ENCODE peak calls at places on chromosome 2, in five cellular contexts. P is MG63; W is fibroblast of mammary gland; G is HCT116; Y is effector memory CD4-positive, alpha-beta T cell. K is an unnamed sample.

GRCh38 chr2:220499281-220499680 is 871.9 kb downstream of the SLC4A3 start:
- DNase-seq in P (peak), W (peak), G (no peak), Y (no peak), K (no peak)

GRCh38 chr2:59830601-59831000 is 722.9 kb downstream of the BCL11A start:
- DNase-seq in P (no peak), W (no peak), G (no peak), Y (no peak), K (no peak)

GRCh38 chr2:20702563-20702962 is 35.6 kb downstream of the GDF7 start:
- DNase-seq in P (no peak), W (peak), G (no peak), Y (no peak), K (no peak)

GRCh38 chr2:177161741-177162440 is 50.7 kb upstream of the HNRNPA3 start:
- DNase-seq in P (peak), W (peak), G (no peak), Y (no peak), K (no peak)

GRCh38 chr2:20164061-20164733 is 60.7 kb downstream of the SDC1 start:
- DNase-seq in P (peak), W (no peak), G (no peak), Y (no peak), K (no peak)

GRCh38 chr2:172698041-172698863 is 37.4 kb upstream of the RAPGEF4 start:
- DNase-seq in P (peak), W (peak), G (peak), Y (no peak), K (no peak)

GRCh38 chr2:182070736-182071135 is 85.1 kb downstream of the PPP1R1C start:
- DNase-seq in P (no peak), W (no peak), G (no peak), Y (no peak), K (no peak)

GRCh38 chr2:43075906-43076585 is 150.4 kb downstream of the ZFP36L2 start:
- DNase-seq in P (peak), W (peak), G (no peak), Y (no peak), K (no peak)

GRCh38 chr2:85537600-85538506 is 1.1 kb upstream of the MAT2A start:
- DNase-seq in P (peak), W (peak), G (no peak), Y (no peak), K (peak)

GRCh38 chr2:150639383-150639782 is 151.9 kb upstream of the RND3 start:
- DNase-seq in P (no peak), W (no peak), G (no peak), Y (no peak), K (no peak)

GRCh38 chr2:26671691-26672090 is 20.8 kb upstream of the KCNK3 start:
- DNase-seq in P (no peak), W (no peak), G (no peak), Y (no peak), K (no peak)

GRCh38 chr2:134402385-134402784 is 148.5 kb downstream of the MGAT5 start:
- DNase-seq in P (peak), W (peak), G (no peak), Y (no peak), K (no peak)

GRCh38 chr2:231666171-231667095 is 41.9 kb upstream of the PTMA start:
- DNase-seq in P (peak), W (peak), G (peak), Y (no peak), K (no peak)

GRCh38 chr2:177689623-177690022 is 297.1 kb downstream of the AGPS start:
- DNase-seq in P (no peak), W (no peak), G (no peak), Y (no peak), K (no peak)

GRCh38 chr2:207093234-207093633 is 72.5 kb downstream of the KLF7 start:
- DNase-seq in P (no peak), W (no peak), G (no peak), Y (no peak), K (no peak)

GRCh38 chr2:102782916-102783315 is 21.1 kb downstream of the TMEM182 start:
- DNase-seq in P (no peak), W (no peak), G (no peak), Y (no peak), K (no peak)

GRCh38 chr2:30639836-30640235 is 167.4 kb downstream of the CAPN13 start:
- DNase-seq in P (no peak), W (no peak), G (no peak), Y (no peak), K (no peak)

GRCh38 chr2:152571035-152571766 is 146.1 kb downstream of the PRPF40A start:
- DNase-seq in P (no peak), W (peak), G (no peak), Y (no peak), K (no peak)

GRCh38 chr2:94875064-94875819 is 4.0 kb downstream of the TEKT4 start:
- DNase-seq in P (no peak), W (no peak), G (no peak), Y (no peak), K (no peak)

GRCh38 chr2:61167587-61167986 is 5.6 kb downstream of the C2orf74 start:
- DNase-seq in P (no peak), W (no peak), G (no peak), Y (no peak), K (no peak)

GRCh38 chr2:69253033-69253535 is 133.9 kb downstream of the GFPT1 start:
- DNase-seq in P (no peak), W (peak), G (no peak), Y (no peak), K (no peak)

GRCh38 chr2:234763051-234763909 is 188.5 kb upstream of the SH3BP4 start:
- DNase-seq in P (peak), W (peak), G (no peak), Y (no peak), K (no peak)

GRCh38 chr2:238847841-238848565 is at the start of gene TWIST2:
- DNase-seq in P (peak), W (peak), G (no peak), Y (no peak), K (no peak)

GRCh38 chr2:19900536-19901200 is 1.1 kb downstream of the TTC32 start:
- DNase-seq in P (no peak), W (peak), G (no peak), Y (no peak), K (peak)

GRCh38 chr2:108092886-108093285 is 106.6 kb downstream of the SLC5A7 start:
- DNase-seq in P (no peak), W (no peak), G (no peak), Y (no peak), K (no peak)

GRCh38 chr2:24515841-24516240 is 24.8 kb downstream of the NCOA1 start:
- DNase-seq in P (no peak), W (no peak), G (no peak), Y (no peak), K (no peak)

GRCh38 chr2:26900831-26901321 is 52.9 kb downstream of the DPYSL5 start:
- DNase-seq in P (no peak), W (peak), G (no peak), Y (no peak), K (no peak)

GRCh38 chr2:70214365-70214764 is 23.5 kb upstream of the C2orf42 start:
- DNase-seq in P (no peak), W (no peak), G (no peak), Y (no peak), K (no peak)

GRCh38 chr2:231464576-231465540 is 574 bp upstream of the NCL start:
- DNase-seq in P (peak), W (peak), G (peak), Y (peak), K (peak)

GRCh38 chr2:127569274-127570065 is 34.0 kb downstream of the MYO7B start:
- DNase-seq in P (peak), W (peak), G (no peak), Y (no peak), K (no peak)

GRCh38 chr2:192194866-192195547 is at the start of gene TMEFF2:
- DNase-seq in P (peak), W (peak), G (no peak), Y (no peak), K (no peak)
- H3K4me3 ChIP-seq in P (peak), W (peak), G (peak), Y (peak), K (peak)

DNA sequence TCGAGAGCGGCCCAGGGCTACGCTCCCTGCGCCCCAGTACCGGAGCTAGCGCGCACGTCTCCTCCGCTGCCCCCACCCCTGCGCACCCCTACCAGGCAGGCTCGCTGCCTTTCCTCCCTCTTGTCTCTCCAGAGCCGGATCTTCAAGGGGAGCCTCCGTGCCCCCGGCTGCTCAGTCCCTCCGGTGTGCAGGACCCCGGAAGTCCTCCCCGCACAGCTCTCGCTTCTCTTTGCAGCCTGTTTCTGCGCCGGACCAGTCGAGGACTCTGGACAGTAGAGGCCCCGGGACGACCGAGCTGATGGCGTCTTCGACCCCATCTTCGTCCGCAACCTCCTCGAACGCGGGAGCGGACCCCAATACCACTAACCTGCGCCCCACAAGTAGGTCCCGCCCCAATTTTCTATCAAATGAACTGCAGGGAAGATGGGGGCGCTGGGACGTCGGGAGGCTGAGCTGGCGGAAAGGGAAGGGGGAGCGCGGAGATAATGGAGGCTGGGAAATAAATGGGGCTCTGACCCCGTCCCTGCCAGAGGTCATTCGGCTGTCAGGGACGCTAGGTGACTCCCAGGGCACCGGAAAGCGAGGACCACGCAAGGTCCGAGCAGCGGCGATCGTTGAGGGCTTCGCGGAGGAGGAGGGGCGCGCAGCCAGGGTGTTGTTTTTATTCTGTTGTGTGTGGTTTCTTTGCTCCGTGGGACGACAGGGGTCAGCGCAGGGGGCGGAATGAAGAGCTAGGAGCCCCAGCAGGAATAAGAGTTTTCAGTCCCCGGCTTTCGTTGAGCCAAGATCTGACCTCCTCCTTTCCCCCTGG is 1.8 kb downstream of the GAD1 start:
- DNase-seq in P (peak), W (no peak), G (no peak), Y (no peak), K (no peak)
- H3K4me3 ChIP-seq in P (peak), W (no peak), G (no peak), Y (peak), K (peak)

DNA sequence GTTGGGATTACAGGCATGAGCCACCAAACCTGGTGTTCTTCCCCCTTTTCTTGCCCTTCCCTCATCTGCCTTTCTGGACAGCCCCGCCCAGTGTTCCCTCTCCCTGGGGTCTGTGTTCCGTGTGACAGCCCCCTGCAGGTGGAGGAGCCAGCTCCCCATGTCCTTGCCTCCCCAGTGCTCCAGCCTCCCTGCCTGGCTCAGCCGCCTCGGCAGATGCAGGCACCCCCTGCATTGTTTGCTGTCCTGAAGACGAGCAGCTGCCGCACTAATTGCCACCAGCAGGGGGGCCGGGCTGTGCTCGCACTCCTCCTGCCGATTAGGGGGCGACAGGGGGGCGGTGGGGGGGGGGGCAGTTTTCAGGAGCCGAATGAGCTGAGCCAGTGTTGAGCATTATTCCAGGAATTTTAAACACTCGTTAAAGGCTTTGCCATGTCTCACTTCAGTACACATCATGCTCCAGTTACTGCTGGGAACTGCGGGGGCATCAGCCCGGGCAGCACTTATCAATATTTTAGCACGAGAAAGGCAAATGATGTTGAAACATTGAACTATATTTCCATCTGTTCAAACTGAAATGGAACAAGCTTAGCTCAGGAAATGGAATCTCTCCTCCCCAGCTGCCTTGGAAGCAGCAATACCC is 23.3 kb downstream of the SIX3 start:
- DNase-seq in P (no peak), W (peak), G (no peak), Y (no peak), K (no peak)
- H3K4me3 ChIP-seq in P (no peak), W (no peak), G (no peak), Y (no peak), K (no peak)

GRCh38 chr2:105744091-105744908 is 412 bp upstream of the NCK2 start:
- DNase-seq in P (peak), W (no peak), G (no peak), Y (peak), K (peak)

GRCh38 chr2:105744909-105745853 is at the start of gene NCK2:
- DNase-seq in P (peak), W (no peak), G (no peak), Y (no peak), K (peak)

GRCh38 chr2:105747254-105747909 is 2.7 kb downstream of the NCK2 start:
- DNase-seq in P (no peak), W (peak), G (no peak), Y (no peak), K (no peak)

GRCh38 chr2:105747997-105748396 is 3.3 kb downstream of the NCK2 start:
- DNase-seq in P (no peak), W (peak), G (no peak), Y (peak), K (no peak)

DNA sequence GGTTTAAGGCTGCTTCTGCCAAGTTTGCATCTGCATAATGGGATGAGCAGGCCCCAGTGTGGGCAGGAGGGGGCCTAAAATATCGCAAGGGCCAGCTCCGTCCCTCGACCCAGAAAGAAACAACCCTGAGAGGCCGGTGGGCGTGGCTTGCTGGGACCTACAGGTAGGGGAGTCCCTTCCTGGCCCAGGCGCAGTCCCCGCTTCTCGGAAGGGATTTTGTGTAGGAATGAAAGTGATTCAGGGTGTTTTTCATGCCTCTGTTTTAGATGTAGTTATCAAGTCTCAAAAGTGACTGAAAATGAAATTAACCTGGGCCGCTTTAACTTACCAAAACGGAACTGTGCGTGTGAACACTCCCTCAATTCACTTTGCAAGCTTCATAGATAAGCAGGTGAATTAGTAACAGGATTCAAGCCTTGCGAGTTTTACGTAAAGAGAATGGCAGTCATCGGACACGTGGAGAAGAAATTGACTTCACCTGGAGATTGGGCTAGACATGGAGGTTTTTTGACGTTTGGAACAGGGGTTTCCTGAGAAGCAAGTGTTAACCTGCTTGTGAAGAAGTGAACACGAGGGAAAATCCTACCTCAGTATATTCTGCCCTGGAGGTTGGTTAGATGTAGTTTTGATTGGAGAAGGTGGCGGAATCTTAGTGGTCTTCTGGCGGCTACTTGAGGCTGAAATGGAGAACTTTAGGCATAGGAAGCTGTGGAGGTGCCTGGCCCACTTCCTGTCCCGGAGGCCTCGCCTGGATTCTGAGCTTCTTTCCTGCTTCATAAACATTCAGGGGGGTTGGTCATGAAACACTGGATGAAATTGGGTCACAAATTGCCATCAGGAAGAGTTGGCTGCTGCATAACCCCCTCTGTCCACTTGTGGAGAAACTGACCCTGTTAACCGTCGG is 1.7 kb downstream of the NCK2 start:
- DNase-seq in P (no peak), W (no peak), G (no peak), Y (peak), K (peak)
- H3K4me3 ChIP-seq in P (peak), W (peak), G (peak), Y (peak), K (peak)

GRCh38 chr2:17752281-17752680 is 1.3 kb downstream of the SMC6 start:
- DNase-seq in P (no peak), W (no peak), G (no peak), Y (no peak), K (no peak)
- H3K4me3 ChIP-seq in P (peak), W (peak), G (peak), Y (no peak), K (peak)

DNA sequence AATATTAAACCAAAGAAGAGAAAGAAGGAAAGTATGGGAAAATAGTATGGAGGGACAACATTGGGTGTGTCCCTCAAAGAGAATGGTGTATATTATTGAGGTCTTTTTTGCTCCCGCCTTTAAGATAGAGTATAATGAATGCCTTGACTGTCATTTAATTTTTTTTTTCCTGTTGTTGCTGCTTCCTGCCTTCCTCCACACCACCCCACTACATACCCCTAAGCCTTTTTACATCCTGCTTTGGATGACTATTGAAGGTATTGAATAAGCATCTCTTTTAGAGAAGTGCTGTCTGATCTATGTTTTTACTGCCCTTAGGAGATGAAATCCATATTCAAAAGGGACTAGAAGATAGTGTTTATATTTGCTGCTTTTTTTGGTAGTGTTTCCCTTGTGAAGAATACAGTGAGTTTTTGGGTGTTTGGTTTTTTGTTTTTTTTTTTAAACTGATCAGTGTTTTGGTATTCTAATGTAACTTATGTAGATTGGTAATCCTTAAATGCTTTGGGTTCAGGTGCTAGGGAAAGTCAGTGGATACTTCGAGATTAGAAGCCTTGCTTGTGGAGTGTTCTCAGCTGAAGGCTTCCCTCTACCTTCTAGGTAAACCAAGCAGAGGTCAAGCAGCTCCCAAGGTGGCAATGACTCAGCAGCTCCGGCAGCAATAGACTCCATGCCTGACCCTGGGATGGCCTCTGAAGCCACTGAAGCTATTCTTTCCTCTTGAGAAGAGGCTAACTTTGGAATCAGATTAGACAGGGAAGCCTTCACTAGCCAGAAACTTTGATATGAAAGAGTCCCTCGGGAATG is 5.0 kb downstream of the FZD7 start:
- DNase-seq in P (peak), W (peak), G (peak), Y (no peak), K (no peak)
- H3K4me3 ChIP-seq in P (no peak), W (no peak), G (peak), Y (no peak), K (no peak)

GRCh38 chr2:203758841-203759691 is 52.6 kb downstream of the CD28 start:
- DNase-seq in P (peak), W (peak), G (no peak), Y (no peak), K (no peak)

GRCh38 chr2:203763425-203764272 is 57.2 kb downstream of the CD28 start:
- DNase-seq in P (no peak), W (no peak), G (no peak), Y (no peak), K (peak)

GRCh38 chr2:203756161-203756560 is 49.7 kb downstream of the CD28 start:
- DNase-seq in P (no peak), W (peak), G (no peak), Y (no peak), K (no peak)

DNA sequence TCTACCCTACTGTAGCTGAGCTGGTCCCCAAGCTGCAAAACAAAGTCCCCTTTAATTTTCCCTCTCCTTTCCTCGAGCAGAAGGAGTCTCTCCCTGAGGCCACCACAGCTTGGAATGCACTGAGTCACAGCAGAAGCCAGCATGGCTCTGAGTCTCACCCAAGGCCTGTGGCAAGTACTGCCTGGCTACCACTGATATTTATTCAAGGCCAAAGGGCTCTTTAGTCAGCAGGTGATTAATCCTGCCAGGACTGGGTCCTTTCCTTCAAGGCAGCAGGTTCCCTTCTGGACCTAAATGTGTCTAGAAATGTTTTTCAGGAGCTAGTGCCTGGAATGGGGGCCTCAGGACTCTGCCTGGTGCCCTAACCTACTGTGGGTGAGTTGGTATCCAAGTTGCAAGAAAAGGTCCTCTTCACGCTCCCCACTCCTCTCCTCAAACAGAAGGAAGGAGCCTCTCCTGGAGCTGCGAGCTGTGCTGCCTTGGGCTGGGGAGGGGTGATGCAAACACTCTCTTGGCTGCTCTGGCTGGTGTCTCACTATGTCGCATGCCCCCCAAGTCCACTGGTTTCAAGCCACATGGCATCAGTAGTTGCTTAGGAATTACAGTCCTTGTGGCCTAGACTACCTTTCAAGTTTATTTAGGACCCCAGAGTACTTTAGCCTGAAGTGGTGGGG is 53.4 kb downstream of the CD28 start:
- DNase-seq in P (peak), W (peak), G (peak), Y (no peak), K (no peak)
- H3K4me3 ChIP-seq in P (no peak), W (no peak), G (no peak), Y (no peak), K (no peak)